ENCODE peak calls at places on chromosomes 13 and 19, in nine cellular contexts. One of them, this sample, is unnamed.
A peak's percentile ranks its signal among the peaks of the same experiment; 100 is the strongest.

GRCh38 chr13:51287758-51288157 is 51.7 kb upstream of the SERPINE3 start:
- DNase-seq in GM13976: no peak
- DNase-seq in endothelial cell: no peak
- DNase-seq in progenitor cell of endocrine pancreas: no peak
- DNase-seq in heart left ventricle: no peak
- DNase-seq in fibroblast of pulmonary artery: no peak
- DNase-seq in Calu3: no peak
- DNase-seq in WTC11: no peak
- DNase-seq in tibial nerve: no peak
- DNase-seq in this sample: no peak

GRCh38 chr19:9586764-9587163 is 2.5 kb upstream of the ZNF121 start:
- DNase-seq in endothelial cell: peak; percentile 75
- DNase-seq in progenitor cell of endocrine pancreas: peak; percentile 41
- DNase-seq in tibial nerve: peak; percentile 66
- DNase-seq in GM13976: peak; percentile 42
- DNase-seq in WTC11: peak; percentile 83
- DNase-seq in fibroblast of pulmonary artery: peak; percentile 80
- DNase-seq in Calu3: peak; percentile 72
- DNase-seq in heart left ventricle: peak; percentile 35
- DNase-seq in this sample: peak; percentile 54

GRCh38 chr19:41597600-41598041 is 21.7 kb downstream of the CEACAM21 start:
- DNase-seq in GM13976: peak; percentile 83
- DNase-seq in heart left ventricle: peak; percentile 52
- DNase-seq in Calu3: peak; percentile 75
- DNase-seq in tibial nerve: peak; percentile 81
- DNase-seq in progenitor cell of endocrine pancreas: peak; percentile 29
- DNase-seq in endothelial cell: peak; percentile 74
- DNase-seq in fibroblast of pulmonary artery: peak; percentile 74
- DNase-seq in WTC11: peak; percentile 80
- DNase-seq in this sample: peak; percentile 88

GRCh38 chr19:3465552-3465951 is 14.8 kb downstream of the SMIM24 start:
- DNase-seq in heart left ventricle: no peak
- DNase-seq in tibial nerve: no peak
- DNase-seq in progenitor cell of endocrine pancreas: no peak
- DNase-seq in endothelial cell: no peak
- DNase-seq in fibroblast of pulmonary artery: no peak
- DNase-seq in WTC11: no peak
- DNase-seq in GM13976: no peak
- DNase-seq in Calu3: no peak
- DNase-seq in this sample: no peak

GRCh38 chr13:50410921-50411712 is 395.9 kb downstream of the KCNRG start:
- DNase-seq in heart left ventricle: no peak
- DNase-seq in Calu3: peak; percentile 43
- DNase-seq in WTC11: no peak
- DNase-seq in GM13976: no peak
- DNase-seq in progenitor cell of endocrine pancreas: no peak
- DNase-seq in fibroblast of pulmonary artery: peak; percentile 75
- DNase-seq in endothelial cell: no peak
- DNase-seq in tibial nerve: no peak
- DNase-seq in this sample: no peak

GRCh38 chr13:24265453-24265852 is 43.9 kb upstream of the C1QTNF9 start:
- DNase-seq in Calu3: no peak
- DNase-seq in WTC11: no peak
- DNase-seq in GM13976: no peak
- DNase-seq in heart left ventricle: no peak
- DNase-seq in fibroblast of pulmonary artery: no peak
- DNase-seq in tibial nerve: no peak
- DNase-seq in endothelial cell: no peak
- DNase-seq in progenitor cell of endocrine pancreas: no peak
- DNase-seq in this sample: no peak

GRCh38 chr13:32911506-32911905 is 104.7 kb upstream of the KL start:
- DNase-seq in tibial nerve: no peak
- DNase-seq in Calu3: peak; percentile 16
- DNase-seq in GM13976: peak; percentile 64
- DNase-seq in endothelial cell: peak; percentile 36
- DNase-seq in progenitor cell of endocrine pancreas: no peak
- DNase-seq in fibroblast of pulmonary artery: peak; percentile 60
- DNase-seq in heart left ventricle: no peak
- DNase-seq in WTC11: peak; percentile 41
- DNase-seq in this sample: peak; percentile 65

GRCh38 chr13:29937836-29938235 is 87.4 kb upstream of the UBL3 start:
- DNase-seq in tibial nerve: no peak
- DNase-seq in progenitor cell of endocrine pancreas: no peak
- DNase-seq in Calu3: no peak
- DNase-seq in WTC11: no peak
- DNase-seq in fibroblast of pulmonary artery: no peak
- DNase-seq in GM13976: no peak
- DNase-seq in heart left ventricle: no peak
- DNase-seq in endothelial cell: no peak
- DNase-seq in this sample: no peak

DNA sequence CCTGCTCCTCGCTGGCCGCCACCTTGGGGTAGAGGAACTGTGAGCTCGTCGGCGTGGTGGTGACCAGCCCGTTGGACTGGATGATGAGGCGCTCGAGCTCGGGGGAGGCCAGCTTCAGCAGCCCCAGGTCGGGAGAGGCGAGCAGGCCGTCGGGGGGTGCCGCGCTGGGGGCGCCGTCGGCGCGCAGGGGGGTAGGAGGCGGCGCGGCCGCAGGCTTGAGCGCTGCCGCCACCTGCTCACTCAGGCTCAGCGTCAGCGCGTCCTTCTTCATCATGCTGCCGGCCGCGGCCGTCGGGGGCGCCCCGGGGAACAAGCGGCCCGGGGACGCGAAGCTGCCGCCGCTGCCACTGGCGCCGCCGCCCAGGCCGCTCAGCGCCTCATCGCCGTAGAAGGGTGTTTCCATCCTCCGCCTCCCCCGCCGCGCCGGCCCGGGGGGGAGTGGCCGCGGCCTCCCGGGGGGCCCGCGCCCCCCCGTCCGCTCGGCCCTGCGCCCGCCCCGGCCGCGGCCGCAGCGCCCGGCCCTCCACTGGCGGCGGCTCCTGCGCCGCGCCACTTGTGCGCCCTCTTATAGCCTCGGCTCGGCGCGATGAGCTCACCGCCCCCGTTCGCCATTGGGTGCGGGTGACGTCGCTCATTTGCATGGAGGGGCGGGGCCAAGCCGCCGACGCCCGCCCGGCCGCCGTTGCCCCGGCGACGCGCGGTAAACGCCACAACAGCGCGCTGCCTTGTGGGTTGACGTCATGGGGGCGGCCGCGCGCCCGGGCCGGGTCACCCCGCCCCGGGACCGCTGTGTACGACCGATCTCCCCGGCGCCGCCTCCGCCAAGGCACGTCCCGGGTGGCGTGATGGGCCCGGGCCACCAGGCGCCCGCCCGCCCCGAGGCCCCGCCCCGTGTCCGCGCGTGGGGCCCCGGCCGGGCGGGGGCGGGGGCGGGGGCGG is at the start of gene JUND:
- DNase-seq in fibroblast of pulmonary artery: peak; percentile 99
- DNase-seq in endothelial cell: peak; percentile 97
- DNase-seq in progenitor cell of endocrine pancreas: peak; percentile 96
- DNase-seq in tibial nerve: peak; percentile 92
- DNase-seq in Calu3: peak; percentile 95
- DNase-seq in GM13976: peak; percentile 98
- DNase-seq in heart left ventricle: peak; percentile 99
- DNase-seq in WTC11: peak; percentile 94
- DNase-seq in this sample: peak; percentile 100
- TF ChIP-seq CTCF in fibroblast of pulmonary artery: no peak
- TF ChIP-seq CTCF in endothelial cell: peak; percentile 5
- TF ChIP-seq CTCF in progenitor cell of endocrine pancreas: peak; percentile 18
- TF ChIP-seq CTCF in tibial nerve: peak; percentile 39
- TF ChIP-seq CTCF in Calu3: no peak
- TF ChIP-seq CTCF in GM13976: no peak
- TF ChIP-seq CTCF in heart left ventricle: no peak
- TF ChIP-seq CTCF in WTC11: no peak
- TF ChIP-seq CTCF in this sample: peak; percentile 1

GRCh38 chr13:48074006-48074405 is 20.9 kb downstream of the MED4 start:
- DNase-seq in endothelial cell: no peak
- DNase-seq in tibial nerve: no peak
- DNase-seq in Calu3: no peak
- DNase-seq in heart left ventricle: no peak
- DNase-seq in WTC11: no peak
- DNase-seq in GM13976: no peak
- DNase-seq in progenitor cell of endocrine pancreas: no peak
- DNase-seq in fibroblast of pulmonary artery: no peak
- DNase-seq in this sample: no peak

GRCh38 chr13:48072304-48072703 is 22.6 kb downstream of the MED4 start:
- DNase-seq in tibial nerve: no peak
- DNase-seq in endothelial cell: no peak
- DNase-seq in progenitor cell of endocrine pancreas: no peak
- DNase-seq in WTC11: no peak
- DNase-seq in fibroblast of pulmonary artery: no peak
- DNase-seq in Calu3: no peak
- DNase-seq in heart left ventricle: no peak
- DNase-seq in GM13976: no peak
- DNase-seq in this sample: no peak

GRCh38 chr13:48081739-48082138 is 13.2 kb downstream of the MED4 start:
- DNase-seq in tibial nerve: no peak
- DNase-seq in progenitor cell of endocrine pancreas: no peak
- DNase-seq in WTC11: no peak
- DNase-seq in endothelial cell: no peak
- DNase-seq in GM13976: no peak
- DNase-seq in Calu3: no peak
- DNase-seq in fibroblast of pulmonary artery: no peak
- DNase-seq in heart left ventricle: no peak
- DNase-seq in this sample: no peak

GRCh38 chr13:48072787-48073186 is 22.1 kb downstream of the MED4 start:
- DNase-seq in tibial nerve: no peak
- DNase-seq in endothelial cell: no peak
- DNase-seq in WTC11: no peak
- DNase-seq in fibroblast of pulmonary artery: no peak
- DNase-seq in Calu3: no peak
- DNase-seq in GM13976: no peak
- DNase-seq in progenitor cell of endocrine pancreas: no peak
- DNase-seq in heart left ventricle: no peak
- DNase-seq in this sample: no peak

DNA sequence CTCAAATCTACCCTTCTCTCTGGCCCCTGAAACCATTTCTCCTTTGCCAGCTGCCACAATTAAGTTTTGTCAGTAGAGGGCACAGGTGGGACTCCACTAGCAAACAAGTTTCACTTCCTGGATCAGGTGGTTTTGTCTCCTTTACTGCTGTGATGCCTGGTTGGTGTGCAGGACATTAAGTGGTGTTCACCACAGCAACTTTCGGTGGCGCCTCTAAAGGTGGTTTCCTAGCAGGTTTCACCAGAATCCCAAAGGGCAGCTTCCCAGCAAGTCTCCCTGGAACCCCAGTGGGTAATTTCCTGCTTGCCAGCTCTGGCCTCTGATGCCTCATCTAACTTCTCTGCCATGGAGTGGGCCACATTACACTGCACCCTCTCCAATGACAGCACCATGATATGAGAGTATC is 16.6 kb downstream of the MED4 start:
- DNase-seq in tibial nerve: no peak
- DNase-seq in heart left ventricle: no peak
- DNase-seq in GM13976: peak; percentile 38
- DNase-seq in Calu3: peak; percentile 14
- DNase-seq in endothelial cell: no peak
- DNase-seq in progenitor cell of endocrine pancreas: no peak
- DNase-seq in fibroblast of pulmonary artery: peak; percentile 19
- DNase-seq in WTC11: no peak
- DNase-seq in this sample: peak; percentile 52
- TF ChIP-seq CTCF in tibial nerve: no peak
- TF ChIP-seq CTCF in heart left ventricle: no peak
- TF ChIP-seq CTCF in GM13976: no peak
- TF ChIP-seq CTCF in Calu3: no peak
- TF ChIP-seq CTCF in endothelial cell: no peak
- TF ChIP-seq CTCF in progenitor cell of endocrine pancreas: peak; percentile 18
- TF ChIP-seq CTCF in fibroblast of pulmonary artery: peak; percentile 26
- TF ChIP-seq CTCF in WTC11: no peak
- TF ChIP-seq CTCF in this sample: peak; percentile 41

GRCh38 chr13:27981006-27981708 is 7.3 kb downstream of the URAD start:
- DNase-seq in GM13976: peak; percentile 6
- DNase-seq in Calu3: no peak
- DNase-seq in endothelial cell: no peak
- DNase-seq in progenitor cell of endocrine pancreas: no peak
- DNase-seq in WTC11: no peak
- DNase-seq in heart left ventricle: no peak
- DNase-seq in fibroblast of pulmonary artery: no peak
- DNase-seq in tibial nerve: no peak
- DNase-seq in this sample: no peak

GRCh38 chr13:27982361-27982760 is 6.1 kb downstream of the URAD start:
- DNase-seq in tibial nerve: no peak
- DNase-seq in Calu3: no peak
- DNase-seq in GM13976: no peak
- DNase-seq in progenitor cell of endocrine pancreas: no peak
- DNase-seq in heart left ventricle: no peak
- DNase-seq in endothelial cell: no peak
- DNase-seq in fibroblast of pulmonary artery: no peak
- DNase-seq in WTC11: no peak
- DNase-seq in this sample: no peak

GRCh38 chr13:27979765-27980279 is 8.7 kb downstream of the URAD start:
- DNase-seq in fibroblast of pulmonary artery: no peak
- DNase-seq in tibial nerve: no peak
- DNase-seq in WTC11: no peak
- DNase-seq in GM13976: no peak
- DNase-seq in endothelial cell: no peak
- DNase-seq in heart left ventricle: no peak
- DNase-seq in progenitor cell of endocrine pancreas: no peak
- DNase-seq in Calu3: no peak
- DNase-seq in this sample: no peak

GRCh38 chr13:27979001-27979643 is 9.4 kb downstream of the URAD start:
- DNase-seq in Calu3: no peak
- DNase-seq in fibroblast of pulmonary artery: no peak
- DNase-seq in progenitor cell of endocrine pancreas: no peak
- DNase-seq in WTC11: no peak
- DNase-seq in heart left ventricle: no peak
- DNase-seq in GM13976: no peak
- DNase-seq in endothelial cell: no peak
- DNase-seq in tibial nerve: no peak
- DNase-seq in this sample: no peak

DNA sequence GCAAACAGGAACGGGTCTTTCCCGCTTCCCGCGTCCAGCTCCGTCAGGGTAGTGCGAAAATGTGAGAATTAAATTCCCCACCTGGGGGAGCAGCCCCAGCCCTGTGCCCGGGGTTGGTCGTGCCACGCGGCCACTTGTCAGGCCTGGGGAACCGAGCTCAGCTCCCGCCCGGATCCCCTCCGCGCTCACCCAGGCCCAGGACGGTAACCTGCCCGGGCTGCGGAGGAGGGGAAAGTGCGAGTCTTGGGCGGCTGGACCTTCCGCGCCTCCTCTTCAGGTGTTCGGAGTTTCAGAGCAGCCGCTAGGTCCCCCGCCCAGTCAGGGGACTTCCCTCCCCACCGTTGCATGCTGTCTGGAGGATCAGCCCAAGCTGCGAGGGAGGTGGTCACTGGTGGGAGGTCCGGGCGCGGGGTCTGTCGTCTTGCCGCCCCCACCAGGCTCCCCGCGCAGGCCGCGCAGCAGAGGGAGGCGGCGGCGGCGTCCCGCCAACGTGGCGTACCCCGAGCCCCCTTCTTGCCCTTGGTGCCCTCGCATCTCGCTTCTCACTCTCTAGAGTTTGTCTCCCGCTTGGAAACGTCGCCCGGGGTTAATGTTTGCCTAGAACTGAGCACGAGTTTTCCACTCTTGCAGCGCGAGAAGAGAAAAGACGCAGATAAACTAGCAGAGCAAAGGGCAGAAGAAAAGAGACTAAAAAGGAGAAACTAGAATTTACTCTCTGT is 8.1 kb downstream of the URAD start:
- DNase-seq in tibial nerve: no peak
- DNase-seq in GM13976: peak; percentile 42
- DNase-seq in heart left ventricle: no peak
- DNase-seq in endothelial cell: no peak
- DNase-seq in progenitor cell of endocrine pancreas: no peak
- DNase-seq in fibroblast of pulmonary artery: no peak
- DNase-seq in Calu3: no peak
- DNase-seq in WTC11: peak; percentile 49
- DNase-seq in this sample: no peak
- TF ChIP-seq CTCF in tibial nerve: no peak
- TF ChIP-seq CTCF in GM13976: no peak
- TF ChIP-seq CTCF in heart left ventricle: no peak
- TF ChIP-seq CTCF in endothelial cell: no peak
- TF ChIP-seq CTCF in progenitor cell of endocrine pancreas: no peak
- TF ChIP-seq CTCF in fibroblast of pulmonary artery: no peak
- TF ChIP-seq CTCF in Calu3: no peak
- TF ChIP-seq CTCF in WTC11: no peak
- TF ChIP-seq CTCF in this sample: no peak

DNA sequence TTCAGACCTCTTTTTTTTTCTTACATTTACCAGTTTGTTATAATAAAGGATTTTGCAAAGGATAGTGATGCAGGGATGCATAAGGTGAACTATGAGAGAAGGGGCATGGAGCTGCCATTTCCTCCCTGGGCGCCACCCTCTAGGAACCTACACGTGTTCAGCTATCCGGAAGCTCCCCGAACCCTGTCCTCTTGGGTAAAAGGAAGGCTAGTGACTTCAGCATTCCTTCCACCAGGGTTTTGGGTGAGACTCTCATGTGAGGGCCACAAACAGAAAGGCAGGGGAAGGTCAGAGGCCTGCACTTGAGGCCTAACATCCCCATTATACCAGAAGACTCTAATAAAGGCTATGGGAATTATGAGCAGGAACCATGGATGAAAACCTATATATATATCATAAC is 57.3 kb downstream of the IFT88 start:
- DNase-seq in endothelial cell: no peak
- DNase-seq in Calu3: no peak
- DNase-seq in GM13976: no peak
- DNase-seq in tibial nerve: no peak
- DNase-seq in fibroblast of pulmonary artery: no peak
- DNase-seq in heart left ventricle: no peak
- DNase-seq in progenitor cell of endocrine pancreas: no peak
- DNase-seq in WTC11: no peak
- DNase-seq in this sample: no peak
- TF ChIP-seq CTCF in endothelial cell: no peak
- TF ChIP-seq CTCF in Calu3: no peak
- TF ChIP-seq CTCF in GM13976: no peak
- TF ChIP-seq CTCF in tibial nerve: no peak
- TF ChIP-seq CTCF in fibroblast of pulmonary artery: no peak
- TF ChIP-seq CTCF in heart left ventricle: no peak
- TF ChIP-seq CTCF in progenitor cell of endocrine pancreas: no peak
- TF ChIP-seq CTCF in WTC11: no peak
- TF ChIP-seq CTCF in this sample: no peak